ENCODE peak calls at places on chromosomes 6 and 20, in four cellular contexts. B is adrenal gland, C is ovary, D is heart left ventricle. I is an unnamed sample.

GRCh38 chr20:15643713-15644112 is 929.5 kb downstream of the KIF16B start:
- DNase-seq in C (no peak), B (no peak), D (no peak), I (no peak)

GRCh38 chr6:67888886-67889681 is 746.0 kb upstream of the ADGRB3 start:
- DNase-seq in C (no peak), D (no peak), B (no peak), I (no peak)

GRCh38 chr6:121794630-121795029 is 359.2 kb downstream of the GJA1 start:
- DNase-seq in C (no peak), D (no peak), B (no peak), I (no peak)

GRCh38 chr6:142943746-142944125 is 1.2 kb downstream of the HIVEP2 start:
- DNase-seq in C (peak; percentile 47), B (peak; percentile 61), D (no peak), I (no peak)

GRCh38 chr20:44683263-44684046 is 31.7 kb upstream of the CCN5 start:
- DNase-seq in C (no peak), B (peak; percentile 74), D (no peak), I (no peak)

GRCh38 chr6:20939161-20939775 is 405.0 kb downstream of the CDKAL1 start:
- DNase-seq in D (no peak), B (no peak), C (no peak), I (no peak)

GRCh38 chr20:48147326-48147725 is 362.0 kb upstream of the SULF2 start:
- DNase-seq in B (no peak), C (no peak), D (no peak), I (no peak)

GRCh38 chr20:38143238-38143645 is 21.8 kb downstream of the TGM2 start:
- DNase-seq in D (no peak), C (no peak), B (no peak), I (no peak)

GRCh38 chr6:136644597-136644952 is 94.4 kb upstream of the MAP7 start:
- DNase-seq in B (peak; percentile 55), D (no peak), C (no peak), I (no peak)

GRCh38 chr6:28695671-28696537 is 170.2 kb downstream of the GPX5 start:
- DNase-seq in B (no peak), C (no peak), D (no peak), I (no peak)

DNA sequence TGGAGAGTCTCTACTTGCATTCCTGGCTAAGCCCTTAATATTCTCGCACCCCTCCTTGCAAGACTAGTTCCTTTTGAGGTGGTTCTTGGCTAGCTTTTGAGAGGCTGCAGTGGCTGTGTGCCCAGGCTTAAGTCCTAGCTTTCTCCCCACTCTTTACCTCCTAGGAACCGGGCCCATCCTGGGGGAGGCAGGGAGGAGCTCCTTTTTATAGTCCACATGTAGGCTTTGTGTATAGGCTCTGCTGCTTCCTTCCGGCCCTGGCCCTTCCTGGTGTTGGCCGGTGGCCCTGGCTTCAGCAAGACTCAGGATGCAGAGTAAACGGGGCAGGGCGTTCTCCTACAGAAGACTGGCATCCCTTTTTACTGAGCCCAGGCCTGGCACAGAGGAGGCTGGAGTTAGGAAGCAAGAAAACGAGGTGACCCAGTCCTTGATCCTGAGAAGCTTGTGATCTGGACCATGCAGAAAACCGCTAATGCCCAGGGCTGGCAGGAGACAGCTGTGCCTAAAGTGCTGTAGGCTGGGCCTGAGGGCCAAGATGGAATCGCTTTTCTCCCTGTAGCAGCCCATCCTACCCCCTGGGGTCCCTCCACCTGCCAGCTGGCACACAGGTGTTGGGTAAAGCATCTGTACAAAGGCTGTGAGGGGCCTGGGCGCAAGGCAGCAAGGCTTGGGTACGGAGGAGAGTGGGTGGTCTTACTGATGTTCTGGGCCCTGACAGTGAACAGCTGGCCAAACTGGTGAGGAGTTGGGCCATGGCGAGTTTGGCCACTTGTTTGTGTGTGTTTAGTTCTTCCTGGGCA is 8.7 kb downstream of the PLCG1 start:
- DNase-seq in B (no peak), C (no peak), D (peak; percentile 70), I (peak; percentile 74)
- H3K4me1 ChIP-seq in B (peaks cover 76% of the 10 kb centered on the region), C (peaks cover 38% of the 10 kb centered on the region), D (peaks cover 84% of the 10 kb centered on the region), I (peaks cover 68% of the 10 kb centered on the region)

GRCh38 chr6:84762941-84763396 is 1.4 kb downstream of the TBX18 start:
- DNase-seq in C (no peak), D (peak; percentile 61), B (no peak), I (no peak)
- TF ChIP-seq CTCF in C (no peak), D (no peak), B (no peak), I (no peak)

GRCh38 chr6:26216015-26216885 is 129.0 kb downstream of the HFE start:
- DNase-seq in B (peak; percentile 95), C (peak; percentile 79), D (peak; percentile 70), I (peak; percentile 93)
- TF ChIP-seq POLR2A in B (peak; percentile 100), C (peak; percentile 92), D (peak; percentile 84), I (peak; percentile 99)

GRCh38 chr6:3384346-3385143 is 72.3 kb downstream of the SLC22A23 start:
- DNase-seq in B (no peak), C (no peak), D (no peak), I (no peak)

GRCh38 chr6:3386374-3386857 is 70.4 kb downstream of the SLC22A23 start:
- DNase-seq in C (no peak), D (no peak), B (no peak), I (peak; percentile 75)

GRCh38 chr6:3382399-3383279 is 74.2 kb downstream of the SLC22A23 start:
- DNase-seq in B (no peak), D (no peak), C (no peak), I (no peak)

GRCh38 chr6:3383525-3383924 is 73.3 kb downstream of the SLC22A23 start:
- DNase-seq in D (no peak), C (no peak), B (peak; percentile 70), I (no peak)

DNA sequence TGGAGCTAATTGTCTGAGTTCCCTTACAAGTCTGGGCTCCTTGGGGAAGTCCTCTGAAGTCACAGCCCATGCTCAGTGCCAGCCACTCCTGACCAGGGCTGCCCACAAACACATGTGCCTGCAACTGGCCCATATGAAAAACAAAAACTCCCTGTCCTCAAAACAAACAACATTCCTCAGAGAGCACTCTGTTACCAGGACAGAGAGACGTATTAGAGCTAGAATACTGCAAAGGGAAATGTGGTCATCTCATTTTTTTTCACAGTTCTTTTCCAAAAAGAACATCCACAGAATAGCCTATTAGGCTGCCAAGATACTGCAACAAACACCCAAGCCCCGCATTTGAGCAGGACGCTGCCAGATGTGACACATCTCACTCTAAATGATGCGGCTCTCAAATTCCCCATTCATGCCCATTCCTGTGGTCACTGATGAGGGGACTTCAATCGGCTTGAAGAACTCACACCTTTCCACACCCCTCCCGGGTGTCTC is 71.1 kb downstream of the SLC22A23 start:
- DNase-seq in C (no peak), B (no peak), D (no peak), I (peak; percentile 80)
- H3K4me1 ChIP-seq in C (no peaks in the 10 kb centered on the region), B (peaks cover 10% of the 10 kb centered on the region), D (peaks cover 4% of the 10 kb centered on the region), I (peaks cover 26% of the 10 kb centered on the region)

DNA sequence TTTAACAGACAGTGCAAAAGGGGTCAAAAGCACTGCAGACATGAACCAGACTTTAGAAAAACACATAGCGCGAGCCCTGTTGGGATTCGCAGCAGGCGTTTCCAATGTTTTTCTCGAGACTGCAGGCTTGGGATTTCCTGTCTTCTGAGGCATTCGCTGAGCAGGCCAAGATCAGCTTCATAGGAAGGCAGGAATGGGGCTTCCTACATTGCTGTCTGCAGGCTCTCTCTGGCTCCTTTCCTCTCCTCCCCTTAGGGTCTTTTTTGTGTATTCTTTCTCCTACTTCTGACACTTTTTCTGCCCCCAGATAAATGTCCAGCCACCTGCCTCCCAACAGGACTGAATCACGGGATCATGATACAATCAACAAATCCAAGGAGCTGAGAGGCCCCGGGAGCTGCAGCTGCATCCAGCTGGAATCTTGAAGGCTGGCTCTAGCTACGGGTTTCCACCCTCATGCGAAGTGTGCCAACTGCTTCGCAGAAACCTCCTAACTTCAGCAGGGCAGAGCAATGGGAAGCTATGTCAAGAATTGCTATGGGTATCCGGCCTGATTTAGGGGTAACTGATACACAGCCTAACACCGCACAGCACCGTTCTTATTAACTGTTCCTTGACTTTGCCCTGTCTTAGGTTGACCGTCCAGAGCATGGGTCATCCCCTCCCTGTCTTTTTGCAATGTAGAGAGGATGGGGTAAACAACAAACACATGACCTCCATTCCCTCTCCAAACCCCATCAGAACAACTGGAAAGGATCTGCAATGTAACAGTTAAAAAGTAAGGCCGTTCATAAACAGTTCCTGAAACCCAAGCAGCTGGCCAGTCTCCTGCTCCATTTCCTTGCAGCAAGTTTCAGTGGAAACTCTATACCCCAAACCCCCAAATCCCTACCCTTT is 31.6 kb downstream of the SNX5 start:
- DNase-seq in B (no peak), C (peak; percentile 73), D (no peak), I (peak; percentile 93)
- TF ChIP-seq CTCF in B (no peak), C (no peak), D (no peak), I (no peak)

GRCh38 chr6:23349521-23350147 is 776.4 kb upstream of the NRSN1 start:
- DNase-seq in D (no peak), B (no peak), C (no peak), I (no peak)
- TF ChIP-seq POLR2A in D (no peak), B (no peak), C (no peak), I (no peak)

GRCh38 chr6:33421344-33421643 is 1.4 kb downstream of the SYNGAP1 start:
- DNase-seq in C (no peak), D (no peak), B (no peak), I (no peak)
- H3K4me1 ChIP-seq in C (peaks cover 15% of the 10 kb centered on the region), D (peaks cover 27% of the 10 kb centered on the region), B (peaks cover 39% of the 10 kb centered on the region), I (peaks cover 56% of the 10 kb centered on the region)

GRCh38 chr6:41896280-41896679 is 1.1 kb upstream of the USP49 start:
- DNase-seq in B (no peak), C (no peak), D (no peak), I (no peak)

DNA sequence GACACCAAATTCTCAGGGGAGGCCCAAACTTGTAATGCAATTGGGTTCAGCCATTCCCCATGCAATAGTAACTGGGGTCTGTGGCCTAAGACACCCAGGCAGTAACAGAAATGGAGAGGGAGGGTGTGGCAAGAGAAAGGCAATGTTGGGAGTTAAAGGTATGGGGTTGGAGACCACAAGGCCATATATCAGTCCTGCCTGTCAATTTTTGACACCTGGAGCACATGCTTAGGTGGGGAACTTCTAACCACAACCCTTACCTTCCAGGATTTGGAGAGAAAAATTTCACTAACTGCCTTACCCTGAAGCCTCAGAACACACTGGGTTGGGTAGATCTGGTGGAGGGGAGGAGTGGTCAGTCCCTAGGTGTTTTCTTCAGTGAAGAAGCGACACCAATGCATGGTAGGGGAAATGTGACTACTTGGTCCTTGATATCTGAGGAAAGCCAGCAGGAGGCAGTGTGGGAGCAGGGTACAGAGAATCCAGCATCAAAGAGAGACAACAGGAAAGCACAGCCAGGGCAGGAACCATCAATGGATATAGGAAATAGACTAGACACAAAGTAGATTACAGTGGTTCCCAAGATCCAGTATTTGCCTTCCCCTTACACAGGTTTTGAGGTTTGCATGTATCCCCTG is 6.8 kb upstream of the USP49 start:
- DNase-seq in D (no peak), C (no peak), B (peak; percentile 64), I (no peak)
- TF ChIP-seq CTCF in D (peak; percentile 16), C (no peak), B (peak; percentile 45), I (no peak)

DNA sequence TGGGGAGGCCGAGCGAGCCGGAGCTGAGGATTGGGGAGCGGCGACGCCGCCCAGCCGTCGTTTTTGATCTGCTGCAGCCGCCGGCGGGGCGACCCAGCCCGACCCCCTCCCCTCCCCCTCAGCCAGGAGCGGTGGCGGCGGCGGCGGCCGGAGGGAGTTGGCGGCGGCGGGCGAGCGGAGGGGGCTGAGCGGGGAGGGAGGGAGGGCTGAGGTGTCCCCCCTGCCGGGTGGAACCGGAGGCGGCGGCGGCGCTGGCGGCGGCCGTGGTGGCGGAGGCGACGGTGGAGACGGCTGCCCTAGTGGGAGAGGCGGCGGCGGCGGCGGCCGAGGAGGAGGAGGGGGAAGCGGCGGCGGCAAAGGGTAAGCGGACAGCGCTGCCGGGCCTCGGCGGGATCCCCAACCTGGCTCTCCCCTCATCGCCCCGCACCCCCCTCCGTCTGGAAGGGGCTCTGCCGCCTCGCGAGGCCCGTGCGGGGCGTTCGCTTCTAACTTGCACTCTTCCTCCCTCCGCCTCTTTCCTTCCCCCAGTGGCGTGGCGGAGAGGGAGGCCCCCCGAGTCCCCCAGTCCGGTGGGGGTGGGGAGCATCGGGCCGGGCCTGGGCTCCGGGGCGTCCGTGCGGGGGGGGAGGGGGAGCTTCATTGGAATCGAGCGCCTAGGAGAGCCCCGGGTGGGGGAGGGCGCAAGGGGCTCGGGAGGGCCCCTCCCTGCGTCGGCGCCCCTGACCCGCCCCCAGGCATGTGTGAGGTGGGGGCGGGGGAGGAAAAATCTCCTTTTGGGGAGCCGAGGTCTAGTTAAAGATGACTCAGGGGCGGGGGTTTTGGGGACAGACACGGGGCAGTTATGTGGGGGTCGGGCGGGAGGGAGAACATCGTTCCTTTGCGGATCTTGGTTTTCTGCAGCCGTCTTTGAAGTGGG is at the start of gene TAB2:
- DNase-seq in D (peak; percentile 68), C (peak; percentile 78), B (peak; percentile 59), I (peak; percentile 79)
- TF ChIP-seq POLR2A in D (no peak), C (no peak), B (no peak), I (no peak)